ENCODE peak calls at places on chromosomes 6 and 20, in five cellular contexts. Y, A, V, J and M are unnamed samples.

GRCh38 chr6:139448094-139448649 is 73.7 kb upstream of the CITED2 start:
- DNase-seq in V (peak), J (no peak), Y (no peak), A (no peak), M (no peak)

GRCh38 chr6:142478117-142478516 is 176.3 kb downstream of the ADGRG6 start:
- DNase-seq in Y (no peak), J (no peak), A (peak), V (peak), M (peak)

GRCh38 chr6:66478705-66479104 is 771.7 kb upstream of the EYS start:
- DNase-seq in V (no peak), A (peak), Y (no peak), J (no peak), M (peak)

GRCh38 chr6:95387845-95388244 is 189.5 kb upstream of the MANEA start:
- DNase-seq in V (no peak), J (no peak), A (no peak), Y (no peak), M (no peak)

GRCh38 chr20:18272451-18272850 is 15.9 kb upstream of the ZNF133 start:
- DNase-seq in Y (no peak), J (no peak), A (no peak), V (peak), M (peak)

GRCh38 chr6:136873733-136874132 is 48.4 kb upstream of the SLC35D3 start:
- DNase-seq in J (no peak), V (peak), Y (no peak), A (no peak), M (peak)

GRCh38 chr6:168150551-168151444 is 71.8 kb upstream of the FRMD1 start:
- DNase-seq in J (peak), Y (no peak), V (no peak), A (peak), M (no peak)

GRCh38 chr6:167569041-167569805 is 244.3 kb downstream of the TTLL2 start:
- DNase-seq in A (no peak), J (no peak), Y (no peak), V (no peak), M (no peak)

GRCh38 chr20:46317685-46318177 is 9.4 kb upstream of the CDH22 start:
- DNase-seq in V (no peak), Y (no peak), A (no peak), J (no peak), M (no peak)

GRCh38 chr6:53377793-53378192 is 29.0 kb upstream of the ELOVL5 start:
- DNase-seq in V (peak), Y (no peak), J (no peak), A (no peak), M (no peak)

GRCh38 chr20:64212750-64213149 is 42.8 kb upstream of the PCMTD2 start:
- DNase-seq in A (no peak), Y (no peak), V (peak), J (peak), M (no peak)

GRCh38 chr6:26056583-26057350 is 30.5 kb upstream of the HFE start:
- DNase-seq in J (no peak), V (peak), A (peak), Y (no peak), M (peak)

GRCh38 chr6:56401477-56402070 is 154.2 kb upstream of the COL21A1 start:
- DNase-seq in Y (no peak), A (no peak), J (no peak), V (no peak), M (no peak)

GRCh38 chr20:40776702-40777457 is 87.8 kb upstream of the MAFB start:
- DNase-seq in V (no peak), A (no peak), Y (no peak), J (no peak), M (no peak)

GRCh38 chr20:24795444-24795843 is 153.6 kb upstream of the CST7 start:
- DNase-seq in Y (no peak), V (no peak), A (no peak), J (no peak), M (no peak)

GRCh38 chr6:69758214-69758613 is 38.6 kb downstream of the LMBRD1 start:
- DNase-seq in A (no peak), V (no peak), J (no peak), Y (no peak), M (no peak)

DNA sequence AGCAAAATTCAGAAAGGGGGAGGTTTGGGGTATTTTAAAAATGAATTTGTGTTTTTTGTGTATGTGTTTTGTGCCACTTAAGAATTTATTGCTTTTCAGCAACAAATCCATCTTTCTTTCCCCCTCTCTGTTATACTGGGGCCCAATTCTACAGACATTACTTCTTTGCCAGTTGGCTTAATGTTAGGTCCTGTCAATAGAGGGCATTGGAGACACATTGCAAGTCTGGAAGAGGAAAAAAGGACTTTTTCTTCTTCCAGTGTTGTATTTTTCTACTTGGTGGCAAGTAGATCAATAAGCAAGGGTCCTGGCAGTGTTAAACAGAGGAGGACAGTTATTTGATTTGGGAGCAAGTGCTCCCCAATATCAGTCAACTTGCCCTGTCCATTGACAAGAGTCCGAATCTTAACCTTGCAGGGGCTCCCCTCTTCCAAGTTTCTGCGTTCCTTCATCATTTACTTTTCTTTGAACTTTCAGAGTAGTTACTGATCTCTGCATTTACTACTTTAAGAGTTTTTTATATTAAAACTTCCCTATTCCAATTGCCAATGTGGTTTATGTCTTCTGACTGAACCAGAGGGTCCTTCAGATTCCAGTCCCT is 23.4 kb downstream of the SCML4 start:
- DNase-seq in V (peak), J (no peak), Y (no peak), A (no peak), M (peak)
- TF ChIP-seq CTCF in V (peak), J (peak), Y (peak), A (peak), M (peak)

GRCh38 chr6:151148111-151148510 is 91.7 kb upstream of the AKAP12 start:
- DNase-seq in J (no peak), V (no peak), A (no peak), Y (no peak), M (peak)
- TF ChIP-seq CTCF in J (no peak), V (no peak), A (no peak), Y (no peak), M (no peak)

GRCh38 chr6:12911387-12911960 is 194.9 kb downstream of the PHACTR1 start:
- DNase-seq in Y (no peak), J (no peak), V (peak), A (no peak), M (peak)
- TF ChIP-seq CTCF in Y (peak), J (peak), V (peak), A (peak), M (peak)

DNA sequence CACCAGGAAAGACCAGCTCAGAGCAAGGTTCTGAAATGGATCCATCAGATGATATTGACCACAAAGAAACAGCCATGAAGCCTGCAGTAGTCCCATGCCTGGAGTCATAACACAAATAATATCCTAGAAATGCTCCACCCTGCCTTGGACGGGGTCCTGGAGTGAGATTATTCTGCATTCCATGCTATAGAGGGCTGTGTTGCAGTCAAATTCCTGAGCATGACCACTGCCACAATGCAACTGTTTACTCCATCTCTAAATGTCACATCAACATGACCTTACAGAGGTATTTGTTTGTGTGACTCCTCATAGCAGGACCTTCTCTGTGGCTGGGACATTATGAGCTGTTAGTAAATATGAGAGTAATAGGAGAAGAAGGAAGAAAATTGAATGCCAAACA is 257.5 kb upstream of the TCF21 start:
- DNase-seq in J (no peak), Y (no peak), V (peak), A (no peak), M (peak)
- TF ChIP-seq CTCF in J (no peak), Y (no peak), V (peak), A (no peak), M (no peak)

DNA sequence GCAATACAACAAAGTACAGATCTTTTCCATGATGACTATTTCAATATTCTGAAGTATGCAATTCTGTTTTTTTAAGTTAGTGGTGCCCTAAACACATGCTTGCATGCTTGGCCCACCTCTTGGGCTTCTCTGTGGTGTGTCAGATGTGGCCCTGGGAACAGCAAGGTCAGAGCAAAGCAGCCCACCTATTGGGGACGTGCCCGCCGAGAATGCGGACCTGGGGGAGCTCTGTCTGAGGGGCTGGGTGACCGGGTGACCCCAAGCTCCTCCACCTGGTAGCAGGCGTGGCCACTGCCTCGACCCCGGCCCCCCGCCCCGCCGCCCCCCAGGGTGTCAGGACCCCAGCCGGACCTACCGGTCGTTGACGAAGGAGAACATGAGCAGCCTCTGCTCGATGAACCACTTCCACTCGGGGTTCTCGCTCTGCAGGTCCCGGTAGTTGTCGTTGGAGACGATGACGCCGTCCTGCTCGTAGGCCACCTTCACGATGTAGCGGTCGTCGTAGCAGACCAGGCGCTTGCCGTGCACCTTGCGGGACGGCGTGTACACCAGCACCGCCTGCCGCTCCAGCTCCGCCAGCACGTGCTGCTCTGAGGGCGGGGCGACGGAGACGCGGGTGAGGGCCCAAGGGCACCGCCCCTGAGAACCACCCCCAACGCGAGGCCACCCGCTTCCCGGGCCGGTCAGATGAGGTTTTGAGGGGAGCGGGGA is 28.3 kb downstream of the ZC3H12D start:
- DNase-seq in J (no peak), V (no peak), A (no peak), Y (no peak), M (no peak)
- TF ChIP-seq CTCF in J (no peak), V (no peak), A (no peak), Y (no peak), M (no peak)

DNA sequence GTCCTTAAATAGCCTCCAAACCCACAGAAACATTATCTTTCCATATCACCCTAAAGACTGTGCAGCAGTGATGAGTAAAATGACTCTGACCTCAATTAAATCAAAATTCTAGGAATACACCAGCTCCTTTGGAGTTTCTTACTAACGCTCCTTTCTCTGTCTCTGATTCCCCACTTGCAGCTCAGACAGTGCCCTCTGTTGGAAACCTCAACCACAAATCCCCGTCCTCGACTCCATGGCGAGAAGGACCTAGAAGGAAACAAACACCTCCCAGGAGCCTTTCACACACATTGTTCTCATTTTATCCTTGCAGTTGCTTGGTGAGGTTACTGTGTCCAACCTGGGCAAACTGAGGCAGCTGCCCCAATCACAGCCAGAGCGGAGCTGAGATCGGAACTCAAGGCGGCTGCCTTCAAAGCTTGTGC is 17.7 kb upstream of the PARD6B start:
- DNase-seq in A (no peak), Y (no peak), J (peak), V (peak), M (no peak)
- TF ChIP-seq CTCF in A (peak), Y (peak), J (peak), V (peak), M (no peak)